ENCODE peak calls at places on chromosomes 5 and 9, in eight cellular contexts. V, J, Q, E, Z, R, G and A are unnamed samples.

GRCh38 chr5:157735991-157736390 is 4.8 kb downstream of the THG1L start:
- DNase-seq in V (no peak), J (no peak), Q (no peak), E (no peak), Z (no peak), R (no peak), G (no peak), A (no peak)

GRCh38 chr5:174800435-174800834 is 76.1 kb downstream of the MSX2 start:
- DNase-seq in V (no peak), J (no peak), Q (no peak), E (no peak), Z (no peak), R (no peak), G (no peak), A (no peak)

GRCh38 chr5:141519605-141520288 is 30.9 kb downstream of the PCDHGC5 start:
- DNase-seq in V (no peak), J (no peak), Q (no peak), E (no peak), Z (no peak), R (no peak), G (no peak), A (no peak)

GRCh38 chr9:133509179-133510083 is 15.3 kb downstream of the MYMK start:
- DNase-seq in V (no peak), J (no peak), Q (no peak), E (no peak), Z (peak; percentile 21), R (no peak), G (no peak), A (no peak)

GRCh38 chr9:117720555-117720954 is 16.4 kb downstream of the TLR4 start:
- DNase-seq in V (no peak), J (no peak), Q (peak; percentile 25), E (peak; percentile 77), Z (peak; percentile 39), R (no peak), G (no peak), A (no peak)

GRCh38 chr9:71145179-71145578 is 23.8 kb upstream of the TRPM3 start:
- DNase-seq in V (no peak), J (no peak), Q (no peak), E (no peak), Z (no peak), R (no peak), G (no peak), A (no peak)

GRCh38 chr5:84382363-84383295 is 2.1 kb downstream of the EDIL3 start:
- DNase-seq in V (peak; percentile 75), J (no peak), Q (no peak), E (no peak), Z (peak; percentile 28), R (no peak), G (peak; percentile 72), A (no peak)

GRCh38 chr9:117487555-117488175 is 72.8 kb upstream of the ASTN2 start:
- DNase-seq in V (no peak), J (peak; percentile 7), Q (peak; percentile 4), E (peak; percentile 20), Z (peak; percentile 69), R (no peak), G (peak; percentile 86), A (no peak)

GRCh38 chr9:98873535-98874432 is 66.3 kb downstream of the GALNT12 start:
- DNase-seq in V (peak; percentile 76), J (no peak), Q (no peak), E (peak; percentile 50), Z (peak; percentile 74), R (no peak), G (no peak), A (no peak)

GRCh38 chr9:84841915-84842314 is 172.4 kb downstream of the NTRK2 start:
- DNase-seq in V (no peak), J (no peak), Q (no peak), E (no peak), Z (no peak), R (no peak), G (no peak), A (no peak)

GRCh38 chr5:172729588-172729987 is 41.4 kb downstream of the DUSP1 start:
- DNase-seq in V (no peak), J (no peak), Q (no peak), E (no peak), Z (no peak), R (no peak), G (peak; percentile 59), A (no peak)

GRCh38 chr9:35793461-35793860 is 2.1 kb downstream of the NPR2 start:
- DNase-seq in V (no peak), J (no peak), Q (no peak), E (no peak), Z (no peak), R (no peak), G (no peak), A (no peak)

GRCh38 chr9:26271495-26272122 is 593.4 kb upstream of the TUSC1 start:
- DNase-seq in V (no peak), J (no peak), Q (no peak), E (no peak), Z (no peak), R (no peak), G (no peak), A (no peak)

GRCh38 chr9:126319651-126320050 is 7.0 kb upstream of the MVB12B start:
- DNase-seq in V (no peak), J (no peak), Q (no peak), E (no peak), Z (no peak), R (no peak), G (no peak), A (no peak)

GRCh38 chr5:139284295-139284694 is 9.2 kb upstream of the MATR3 start:
- DNase-seq in V (no peak), J (no peak), Q (no peak), E (no peak), Z (no peak), R (no peak), G (no peak), A (no peak)

GRCh38 chr9:17229945-17230560 is 95.2 kb downstream of the CNTLN start:
- DNase-seq in V (no peak), J (peak; percentile 8), Q (no peak), E (no peak), Z (no peak), R (no peak), G (no peak), A (no peak)

GRCh38 chr5:1405121-1405520 is 40.1 kb downstream of the SLC6A3 start:
- DNase-seq in V (peak; percentile 61), J (no peak), Q (no peak), E (no peak), Z (no peak), R (no peak), G (peak; percentile 47), A (no peak)

GRCh38 chr9:38384990-38385848 is 7.3 kb upstream of the ALDH1B1 start:
- DNase-seq in V (peak; percentile 73), J (no peak), Q (no peak), E (no peak), Z (no peak), R (no peak), G (no peak), A (no peak)

GRCh38 chr9:33202552-33203300 is 35.6 kb upstream of the B4GALT1 start:
- DNase-seq in V (no peak), J (peak; percentile 81), Q (peak; percentile 81), E (no peak), Z (peak; percentile 68), R (peak; percentile 1), G (no peak), A (no peak)

GRCh38 chr5:128974567-128974966 is 9.3 kb downstream of the SLC27A6 start:
- DNase-seq in V (no peak), J (no peak), Q (no peak), E (no peak), Z (no peak), R (no peak), G (no peak), A (no peak)